ENCODE peak calls at places on chromosome 6, in seven cellular contexts. D is CD8-positive, alpha-beta memory T cell; O is cardiac muscle cell; S is vagina; G is spleen; M is astrocyte; C is ascending aorta. V is an unnamed sample.

GRCh38 chr6:34463849-34464248 is 2.0 kb upstream of the PACSIN1 start:
- DNase-seq in D (no peak), O (no peak), S (no peak), G (no peak), M (no peak), C (no peak), V (no peak)

GRCh38 chr6:21750479-21751018 is 157.0 kb downstream of the SOX4 start:
- DNase-seq in D (no peak), O (no peak), S (no peak), G (no peak), M (no peak), C (no peak), V (no peak)

GRCh38 chr6:138691595-138692057 is 81.9 kb upstream of the CCDC28A start:
- DNase-seq in D (no peak), O (peak), S (no peak), G (no peak), M (peak), C (no peak), V (peak)

GRCh38 chr6:131063764-131064272 is 773 bp upstream of the EPB41L2 start:
- DNase-seq in D (peak), O (no peak), S (no peak), G (no peak), M (no peak), C (no peak), V (no peak)

GRCh38 chr6:21914121-21914973 is 320.8 kb downstream of the SOX4 start:
- DNase-seq in D (no peak), O (no peak), S (no peak), G (no peak), M (peak), C (no peak), V (no peak)

GRCh38 chr6:81308577-81309279 is 443.8 kb downstream of the TENT5A start:
- DNase-seq in D (no peak), O (no peak), S (no peak), G (no peak), M (no peak), C (no peak), V (no peak)

GRCh38 chr6:81766482-81767069 is 14.1 kb upstream of the TENT5A start:
- DNase-seq in D (no peak), O (no peak), S (no peak), G (no peak), M (peak), C (no peak), V (no peak)

GRCh38 chr6:126542052-126542451 is 202.1 kb downstream of the CENPW start:
- DNase-seq in D (no peak), O (no peak), S (no peak), G (no peak), M (no peak), C (no peak), V (no peak)

GRCh38 chr6:143733500-143733899 is 55.7 kb downstream of the PHACTR2 start:
- DNase-seq in D (no peak), O (no peak), S (no peak), G (no peak), M (no peak), C (no peak), V (no peak)

GRCh38 chr6:26118999-26119398 is 31.8 kb downstream of the HFE start:
- DNase-seq in D (no peak), O (no peak), S (no peak), G (no peak), M (peak), C (no peak), V (peak)

GRCh38 chr6:11609324-11610071 is 71.9 kb downstream of the TMEM170B start:
- DNase-seq in D (no peak), O (peak), S (no peak), G (no peak), M (peak), C (peak), V (no peak)

GRCh38 chr6:105401247-105402089 is 1.4 kb downstream of the PREP start:
- DNase-seq in D (no peak), O (no peak), S (no peak), G (no peak), M (peak), C (no peak), V (no peak)

GRCh38 chr6:127539292-127539691 is 20.2 kb upstream of the MTCL3 start:
- DNase-seq in D (no peak), O (no peak), S (no peak), G (no peak), M (peak), C (no peak), V (no peak)

GRCh38 chr6:125066964-125067363 is 86.6 kb upstream of the TPD52L1 start:
- DNase-seq in D (no peak), O (no peak), S (no peak), G (no peak), M (peak), C (no peak), V (peak)

GRCh38 chr6:10540073-10540746 is 19.1 kb downstream of the GCNT2 start:
- DNase-seq in D (no peak), O (no peak), S (no peak), G (no peak), M (no peak), C (no peak), V (no peak)
- H3K27ac ChIP-seq in D (no peak), O (no peak), S (no peak), G (no peak), M (no peak), C (no peak), V (no peak)

DNA sequence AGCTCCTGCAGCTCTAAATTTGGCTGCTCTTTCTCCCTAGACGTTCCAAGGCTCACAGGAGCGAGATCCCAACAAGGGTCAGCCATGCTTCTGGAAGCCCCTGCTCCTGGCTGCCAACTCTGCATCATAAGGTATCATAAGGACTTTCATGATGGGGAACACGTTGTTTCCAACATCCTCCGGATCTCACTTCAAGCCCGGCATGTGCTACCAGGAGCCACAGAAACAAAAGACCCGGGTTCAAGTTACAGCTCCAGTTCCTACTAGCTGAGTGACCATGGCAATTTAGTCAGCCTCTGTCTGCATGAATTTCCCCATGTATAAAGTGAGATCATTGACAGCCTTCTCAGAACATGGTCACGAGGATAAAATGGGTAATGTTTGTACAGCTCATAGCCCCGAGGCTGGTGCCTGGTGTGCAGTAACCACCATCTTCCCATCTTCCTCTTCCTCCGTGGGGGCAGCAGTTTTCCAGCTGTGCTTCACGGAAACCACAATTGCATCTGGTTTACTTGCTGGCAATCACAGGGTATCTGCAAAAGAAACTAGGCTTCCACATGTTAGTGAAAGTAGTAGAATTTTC is 209.0 kb upstream of the ECI2 start:
- DNase-seq in D (no peak), O (no peak), S (peak), G (no peak), M (no peak), C (no peak), V (no peak)
- H3K27ac ChIP-seq in D (no peak), O (no peak), S (no peak), G (no peak), M (no peak), C (no peak), V (no peak)

DNA sequence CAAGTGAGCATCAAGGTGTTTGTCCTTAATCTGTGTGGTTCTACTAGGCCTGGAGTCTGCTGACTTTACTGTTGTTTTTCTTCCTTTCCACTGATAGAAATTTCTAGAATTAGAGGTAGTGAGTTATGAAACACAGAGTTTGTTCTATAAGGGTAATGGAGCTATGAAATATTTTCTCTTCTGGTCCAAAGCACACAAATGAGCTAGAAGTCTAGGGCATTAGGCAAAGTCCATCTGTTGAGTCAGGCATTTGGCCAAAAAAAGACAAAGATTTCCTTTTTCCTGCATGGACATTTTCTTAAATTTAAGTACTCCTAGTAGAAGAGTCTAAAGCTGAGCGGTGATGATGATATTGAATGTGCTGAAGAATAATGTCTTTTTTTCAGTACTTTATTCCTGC is 174.3 kb upstream of the STXBP5 start:
- DNase-seq in D (no peak), O (no peak), S (no peak), G (no peak), M (no peak), C (no peak), V (no peak)
- H3K27ac ChIP-seq in D (no peak), O (no peak), S (no peak), G (no peak), M (no peak), C (no peak), V (no peak)

GRCh38 chr6:31144296-31144969 is 5.6 kb upstream of the PSORS1C2 start:
- DNase-seq in D (no peak), O (no peak), S (no peak), G (no peak), M (no peak), C (no peak), V (no peak)
- H3K27ac ChIP-seq in D (no peak), O (no peak), S (no peak), G (no peak), M (no peak), C (no peak), V (no peak)

DNA sequence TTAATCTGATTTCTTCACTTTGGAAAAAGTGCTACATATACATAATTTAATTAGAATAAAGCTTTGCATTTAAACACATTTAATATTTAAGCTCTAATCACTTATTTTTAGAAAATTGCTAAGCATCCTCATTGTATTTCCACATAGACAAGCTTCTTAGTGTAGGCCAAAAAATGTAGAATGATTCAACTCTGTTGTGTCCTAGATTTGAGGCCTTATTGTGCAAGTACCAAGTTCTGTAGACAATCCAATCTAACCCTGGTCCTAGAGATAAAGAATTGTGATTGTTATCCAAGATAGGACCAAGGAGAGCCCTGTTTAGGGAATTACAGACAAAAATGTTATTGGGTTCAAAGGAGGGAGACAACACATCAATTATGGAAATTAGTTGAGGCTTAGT is 27.6 kb downstream of the MRAP2 start:
- DNase-seq in D (no peak), O (no peak), S (no peak), G (no peak), M (no peak), C (no peak), V (no peak)
- H3K27ac ChIP-seq in D (no peak), O (no peak), S (no peak), G (no peak), M (no peak), C (peak), V (no peak)

DNA sequence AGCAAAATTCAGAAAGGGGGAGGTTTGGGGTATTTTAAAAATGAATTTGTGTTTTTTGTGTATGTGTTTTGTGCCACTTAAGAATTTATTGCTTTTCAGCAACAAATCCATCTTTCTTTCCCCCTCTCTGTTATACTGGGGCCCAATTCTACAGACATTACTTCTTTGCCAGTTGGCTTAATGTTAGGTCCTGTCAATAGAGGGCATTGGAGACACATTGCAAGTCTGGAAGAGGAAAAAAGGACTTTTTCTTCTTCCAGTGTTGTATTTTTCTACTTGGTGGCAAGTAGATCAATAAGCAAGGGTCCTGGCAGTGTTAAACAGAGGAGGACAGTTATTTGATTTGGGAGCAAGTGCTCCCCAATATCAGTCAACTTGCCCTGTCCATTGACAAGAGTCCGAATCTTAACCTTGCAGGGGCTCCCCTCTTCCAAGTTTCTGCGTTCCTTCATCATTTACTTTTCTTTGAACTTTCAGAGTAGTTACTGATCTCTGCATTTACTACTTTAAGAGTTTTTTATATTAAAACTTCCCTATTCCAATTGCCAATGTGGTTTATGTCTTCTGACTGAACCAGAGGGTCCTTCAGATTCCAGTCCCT is 23.4 kb downstream of the SCML4 start:
- DNase-seq in D (no peak), O (no peak), S (no peak), G (no peak), M (no peak), C (no peak), V (no peak)
- H3K27ac ChIP-seq in D (no peak), O (no peak), S (no peak), G (no peak), M (no peak), C (no peak), V (no peak)

V was measured in epithelial cell of prostate.